ENCODE peak calls at places on chromosomes 6 and 20, in seven cellular contexts. W is pancreas, A is left lung, L is HCT116, N is IMR-90, K is astrocyte, C is lower lobe of right lung. V is an unnamed sample. For H3K36me3, the result is how much of the 10 kb centered on the place peaks cover.

GRCh38 chr6:3383525-3383924 is 73.3 kb downstream of the SLC22A23 start:
- DNase-seq in W (peak), A (no peak), L (peak), N (peak), K (peak), C (no peak), V (no peak)

GRCh38 chr6:148525453-148525852 is 182.8 kb downstream of the SASH1 start:
- DNase-seq in W (no peak), A (no peak), L (no peak), N (peak), K (peak), C (no peak), V (no peak)

GRCh38 chr6:23728707-23729106 is 397.3 kb upstream of the NRSN1 start:
- DNase-seq in W (no peak), A (peak), L (no peak), N (no peak), K (no peak), C (no peak), V (no peak)

GRCh38 chr20:58459058-58459743 is 56.0 kb downstream of the APCDD1L start:
- DNase-seq in W (no peak), A (no peak), L (no peak), N (no peak), K (no peak), C (no peak), V (no peak)

GRCh38 chr6:74834967-74835366 is 370.9 kb downstream of the COL12A1 start:
- DNase-seq in W (no peak), A (no peak), L (no peak), N (no peak), K (no peak), C (no peak), V (no peak)

GRCh38 chr20:50992733-50993457 is 30.0 kb downstream of the KCNG1 start:
- DNase-seq in W (no peak), A (no peak), L (peak), N (peak), K (peak), C (no peak), V (no peak)

GRCh38 chr6:137829641-137830083 is 37.4 kb upstream of the TNFAIP3 start:
- DNase-seq in W (no peak), A (no peak), L (no peak), N (peak), K (peak), C (no peak), V (no peak)

GRCh38 chr6:91099501-91099900 is 512.6 kb upstream of the MAP3K7 start:
- DNase-seq in W (no peak), A (no peak), L (no peak), N (no peak), K (no peak), C (no peak), V (no peak)

GRCh38 chr6:30810813-30811329 is 66.5 kb upstream of the IER3 start:
- DNase-seq in W (no peak), A (no peak), L (peak), N (no peak), K (no peak), C (no peak), V (no peak)

GRCh38 chr6:131982740-131983259 is 31.6 kb upstream of the CCN2 start:
- DNase-seq in W (no peak), A (no peak), L (no peak), N (peak), K (peak), C (no peak), V (no peak)

GRCh38 chr20:50467618-50468373 is 42.4 kb upstream of the PTPN1 start:
- DNase-seq in W (no peak), A (no peak), L (peak), N (peak), K (peak), C (peak), V (no peak)

GRCh38 chr6:169008641-169009040 is 245.0 kb downstream of the THBS2 start:
- DNase-seq in W (no peak), A (no peak), L (no peak), N (no peak), K (no peak), C (no peak), V (no peak)

GRCh38 chr6:46015119-46015968 is at the start of gene CLIC5:
- DNase-seq in W (peak), A (peak), L (no peak), N (no peak), K (no peak), C (peak), V (peak)

GRCh38 chr6:40710626-40711354 is 123.6 kb upstream of the LRFN2 start:
- DNase-seq in W (no peak), A (no peak), L (no peak), N (no peak), K (no peak), C (no peak), V (peak)

GRCh38 chr6:11188161-11188915 is 44.1 kb downstream of the NEDD9 start:
- DNase-seq in W (peak), A (no peak), L (no peak), N (peak), K (no peak), C (no peak), V (no peak)
- H3K36me3 ChIP-seq in W (under half), A (half or more), L (under half), N (under half), K (half or more), C (half or more), V (half or more)

GRCh38 chr20:6641012-6641411 is 126.5 kb upstream of the BMP2 start:
- DNase-seq in W (no peak), A (no peak), L (no peak), N (no peak), K (no peak), C (no peak), V (no peak)
- TF ChIP-seq CTCF in W (no peak), A (no peak), L (no peak), N (no peak), K (no peak), C (no peak), V (no peak)

GRCh38 chr6:155273438-155273837 is 9.6 kb downstream of the CLDN20 start:
- DNase-seq in W (no peak), A (no peak), L (no peak), N (peak), K (peak), C (no peak), V (no peak)
- H3K36me3 ChIP-seq in W (under half), A (under half), L (under half), N (under half), K (under half), C (under half), V (under half)

DNA sequence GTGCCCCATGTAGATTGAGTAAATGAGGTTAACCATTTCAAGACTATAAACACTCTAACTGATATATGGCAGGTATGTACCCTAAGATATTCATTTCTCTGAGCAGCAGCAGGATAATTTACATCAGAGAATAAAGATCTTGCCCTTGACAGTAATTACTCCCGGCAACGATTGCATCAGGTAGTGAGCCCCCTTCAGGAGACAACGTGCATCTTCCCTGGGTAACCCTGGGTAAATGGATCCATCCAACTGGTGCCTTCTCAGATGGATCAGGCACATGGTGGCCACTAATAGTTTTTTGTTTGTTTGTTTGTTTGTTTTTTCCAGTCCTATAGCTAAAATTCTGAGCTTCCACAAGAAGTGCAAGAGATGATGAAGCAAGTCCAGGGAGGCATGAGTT is 469.4 kb upstream of the SLC35B3 start:
- DNase-seq in W (no peak), A (no peak), L (no peak), N (no peak), K (no peak), C (no peak), V (no peak)
- TF ChIP-seq CTCF in W (no peak), A (no peak), L (peak), N (no peak), K (no peak), C (no peak), V (no peak)

GRCh38 chr20:1125266-1125665 is 6.9 kb downstream of the PSMF1 start:
- DNase-seq in W (no peak), A (no peak), L (no peak), N (no peak), K (no peak), C (no peak), V (no peak)
- H3K36me3 ChIP-seq in W (under half), A (half or more), L (under half), N (under half), K (under half), C (half or more), V (under half)

GRCh38 chr20:2421247-2421646 is 40.5 kb downstream of the TGM6 start:
- DNase-seq in W (no peak), A (no peak), L (peak), N (no peak), K (no peak), C (no peak), V (no peak)
- TF ChIP-seq CTCF in W (no peak), A (no peak), L (peak), N (peak), K (no peak), C (no peak), V (no peak)

DNA sequence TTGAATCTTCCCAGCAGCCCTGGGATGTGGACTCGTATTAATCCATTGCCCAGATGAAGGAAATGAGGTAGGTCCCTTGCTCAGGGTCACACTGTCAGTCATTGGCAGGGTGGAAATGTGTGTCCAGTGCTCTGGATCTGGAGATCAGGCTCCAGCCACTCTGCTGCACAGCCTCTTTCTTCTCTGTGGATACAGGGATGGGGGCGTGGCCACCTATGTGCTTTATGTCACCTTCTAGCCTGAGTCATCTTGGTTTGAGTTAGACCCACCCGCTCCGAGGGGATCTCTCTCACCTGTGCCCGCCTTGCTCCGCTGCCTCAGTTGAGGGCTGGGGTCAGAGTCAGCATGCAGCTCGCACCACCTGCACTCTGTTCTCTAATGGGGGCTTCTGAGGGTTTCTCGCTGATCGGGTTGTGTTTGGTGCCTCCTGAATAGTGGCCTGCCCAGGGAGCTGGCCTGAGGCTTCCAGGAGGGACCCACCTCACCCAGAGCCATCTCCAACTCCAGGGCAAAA is 80.0 kb downstream of the TCP11 start:
- DNase-seq in W (no peak), A (no peak), L (no peak), N (no peak), K (no peak), C (no peak), V (no peak)
- H3K36me3 ChIP-seq in W (under half), A (half or more), L (under half), N (under half), K (under half), C (half or more), V (under half)

DNA sequence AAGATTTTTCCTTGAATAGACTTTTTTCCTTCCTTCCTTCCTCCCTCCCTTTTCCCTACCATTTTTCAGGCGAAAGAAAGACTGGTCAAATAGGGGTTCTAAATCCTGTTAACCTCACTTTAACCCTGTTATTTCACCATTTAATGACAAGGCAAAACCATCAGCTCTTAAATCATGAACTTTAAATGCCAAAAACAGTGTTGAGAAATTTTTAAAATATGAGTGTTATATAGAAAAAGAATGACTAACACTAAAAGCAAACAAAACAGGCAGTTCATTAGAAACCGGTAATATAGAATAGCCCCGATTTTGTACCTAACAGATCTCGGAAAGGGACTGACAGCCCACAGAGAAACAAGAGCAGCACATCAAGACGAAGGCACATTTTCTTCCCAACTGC is 57.3 kb upstream of the CEP85L start:
- DNase-seq in W (no peak), A (no peak), L (no peak), N (peak), K (peak), C (no peak), V (no peak)
- TF ChIP-seq CTCF in W (no peak), A (no peak), L (no peak), N (no peak), K (no peak), C (no peak), V (no peak)

DNA sequence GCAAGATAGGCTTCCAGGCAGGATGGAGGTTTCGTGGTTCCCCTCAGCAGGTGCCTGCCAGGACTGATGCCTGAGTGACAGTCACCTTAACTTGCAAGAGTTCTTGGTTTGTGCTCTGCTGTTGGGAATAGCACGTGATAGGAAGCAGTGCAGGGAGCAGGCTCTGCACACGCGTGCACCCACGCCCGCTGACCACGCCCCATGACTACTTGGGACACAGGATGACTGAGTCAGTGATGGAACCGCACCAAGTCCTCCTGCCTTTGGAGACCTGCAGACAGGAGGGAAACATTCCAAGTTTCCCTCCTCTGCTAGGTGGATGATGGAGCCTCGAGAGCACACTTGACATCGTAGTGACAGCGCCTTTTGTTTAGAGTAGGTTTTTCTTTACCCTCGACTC is 164.2 kb downstream of the DTNBP1 start:
- DNase-seq in W (peak), A (peak), L (no peak), N (no peak), K (peak), C (no peak), V (peak)
- H3K36me3 ChIP-seq in W (under half), A (half or more), L (under half), N (under half), K (under half), C (under half), V (under half)

V was measured in heart right ventricle.